ENCODE peak calls at places on chromosomes 6 and 20, in nine cellular contexts. One of them, this sample, is unnamed. For H3K4me1 and H3K9me3, the result is how much of the 10 kb centered on the place peaks cover.

GRCh38 chr6:111601875-111602274 is 3.8 kb downstream of the TRAF3IP2 start:
- DNase-seq in lower lobe of right lung: no peak
- DNase-seq in tibial nerve: peak
- DNase-seq in naive thymus-derived CD4-positive, alpha-beta T cell: no peak
- DNase-seq in neuronal stem cell: no peak
- DNase-seq in stomach: peak
- DNase-seq in PC-9: no peak
- DNase-seq in GM23248: peak
- DNase-seq in right atrium auricular region: peak
- DNase-seq in this sample: no peak

GRCh38 chr20:11814276-11814675 is 103.4 kb upstream of the BTBD3 start:
- DNase-seq in lower lobe of right lung: no peak
- DNase-seq in tibial nerve: no peak
- DNase-seq in naive thymus-derived CD4-positive, alpha-beta T cell: no peak
- DNase-seq in neuronal stem cell: no peak
- DNase-seq in stomach: no peak
- DNase-seq in PC-9: no peak
- DNase-seq in GM23248: peak
- DNase-seq in right atrium auricular region: no peak
- DNase-seq in this sample: no peak

GRCh38 chr6:113873043-113873667 is 16.0 kb downstream of the MARCKS start:
- DNase-seq in lower lobe of right lung: peak
- DNase-seq in tibial nerve: peak
- DNase-seq in naive thymus-derived CD4-positive, alpha-beta T cell: no peak
- DNase-seq in neuronal stem cell: no peak
- DNase-seq in stomach: peak
- DNase-seq in PC-9: no peak
- DNase-seq in GM23248: no peak
- DNase-seq in right atrium auricular region: no peak
- DNase-seq in this sample: no peak

GRCh38 chr6:40755046-40755681 is 168.0 kb upstream of the LRFN2 start:
- DNase-seq in lower lobe of right lung: no peak
- DNase-seq in tibial nerve: no peak
- DNase-seq in naive thymus-derived CD4-positive, alpha-beta T cell: no peak
- DNase-seq in neuronal stem cell: no peak
- DNase-seq in stomach: no peak
- DNase-seq in PC-9: no peak
- DNase-seq in GM23248: peak
- DNase-seq in right atrium auricular region: no peak
- DNase-seq in this sample: no peak

GRCh38 chr20:47456041-47456537 is 45.6 kb upstream of the NCOA3 start:
- DNase-seq in lower lobe of right lung: no peak
- DNase-seq in tibial nerve: no peak
- DNase-seq in naive thymus-derived CD4-positive, alpha-beta T cell: no peak
- DNase-seq in neuronal stem cell: no peak
- DNase-seq in stomach: no peak
- DNase-seq in PC-9: no peak
- DNase-seq in GM23248: no peak
- DNase-seq in right atrium auricular region: no peak
- DNase-seq in this sample: no peak

GRCh38 chr6:157218371-157219198 is 104.7 kb downstream of the TMEM242 start:
- DNase-seq in lower lobe of right lung: no peak
- DNase-seq in tibial nerve: no peak
- DNase-seq in naive thymus-derived CD4-positive, alpha-beta T cell: no peak
- DNase-seq in neuronal stem cell: no peak
- DNase-seq in stomach: no peak
- DNase-seq in PC-9: no peak
- DNase-seq in GM23248: no peak
- DNase-seq in right atrium auricular region: no peak
- DNase-seq in this sample: no peak

GRCh38 chr6:56335733-56336132 is 88.4 kb upstream of the COL21A1 start:
- DNase-seq in lower lobe of right lung: no peak
- DNase-seq in tibial nerve: no peak
- DNase-seq in naive thymus-derived CD4-positive, alpha-beta T cell: no peak
- DNase-seq in neuronal stem cell: no peak
- DNase-seq in stomach: no peak
- DNase-seq in PC-9: no peak
- DNase-seq in GM23248: peak
- DNase-seq in right atrium auricular region: no peak
- DNase-seq in this sample: peak

GRCh38 chr6:48486876-48487275 is 375.9 kb upstream of the PTCHD4 start:
- DNase-seq in lower lobe of right lung: no peak
- DNase-seq in tibial nerve: no peak
- DNase-seq in naive thymus-derived CD4-positive, alpha-beta T cell: no peak
- DNase-seq in neuronal stem cell: no peak
- DNase-seq in stomach: no peak
- DNase-seq in PC-9: no peak
- DNase-seq in GM23248: no peak
- DNase-seq in right atrium auricular region: no peak
- DNase-seq in this sample: no peak

GRCh38 chr6:87334683-87335082 is 5.6 kb upstream of the GJB7 start:
- DNase-seq in lower lobe of right lung: no peak
- DNase-seq in tibial nerve: no peak
- DNase-seq in naive thymus-derived CD4-positive, alpha-beta T cell: no peak
- DNase-seq in neuronal stem cell: no peak
- DNase-seq in stomach: no peak
- DNase-seq in PC-9: no peak
- DNase-seq in GM23248: peak
- DNase-seq in right atrium auricular region: no peak
- DNase-seq in this sample: no peak

GRCh38 chr20:22807646-22808045 is 223.3 kb upstream of the FOXA2 start:
- DNase-seq in lower lobe of right lung: no peak
- DNase-seq in tibial nerve: no peak
- DNase-seq in naive thymus-derived CD4-positive, alpha-beta T cell: no peak
- DNase-seq in neuronal stem cell: no peak
- DNase-seq in stomach: peak
- DNase-seq in PC-9: no peak
- DNase-seq in GM23248: no peak
- DNase-seq in right atrium auricular region: peak
- DNase-seq in this sample: no peak

GRCh38 chr20:3935295-3935955 is 46.2 kb downstream of the PANK2 start:
- DNase-seq in lower lobe of right lung: no peak
- DNase-seq in tibial nerve: no peak
- DNase-seq in naive thymus-derived CD4-positive, alpha-beta T cell: no peak
- DNase-seq in neuronal stem cell: no peak
- DNase-seq in stomach: no peak
- DNase-seq in PC-9: no peak
- DNase-seq in GM23248: peak
- DNase-seq in right atrium auricular region: no peak
- DNase-seq in this sample: no peak

GRCh38 chr20:14333734-14334133 is 3.7 kb downstream of the FLRT3 start:
- DNase-seq in lower lobe of right lung: no peak
- DNase-seq in tibial nerve: no peak
- DNase-seq in naive thymus-derived CD4-positive, alpha-beta T cell: no peak
- DNase-seq in neuronal stem cell: no peak
- DNase-seq in stomach: no peak
- DNase-seq in PC-9: no peak
- DNase-seq in GM23248: no peak
- DNase-seq in right atrium auricular region: no peak
- DNase-seq in this sample: no peak

GRCh38 chr6:25363429-25363828 is 84.3 kb downstream of the CARMIL1 start:
- DNase-seq in lower lobe of right lung: no peak
- DNase-seq in tibial nerve: no peak
- DNase-seq in naive thymus-derived CD4-positive, alpha-beta T cell: no peak
- DNase-seq in neuronal stem cell: no peak
- DNase-seq in stomach: no peak
- DNase-seq in PC-9: no peak
- DNase-seq in GM23248: no peak
- DNase-seq in right atrium auricular region: no peak
- DNase-seq in this sample: no peak

GRCh38 chr6:13172294-13172693 is 156.0 kb downstream of the TBC1D7 start:
- DNase-seq in lower lobe of right lung: no peak
- DNase-seq in tibial nerve: no peak
- DNase-seq in naive thymus-derived CD4-positive, alpha-beta T cell: no peak
- DNase-seq in neuronal stem cell: no peak
- DNase-seq in stomach: no peak
- DNase-seq in PC-9: no peak
- DNase-seq in GM23248: no peak
- DNase-seq in right atrium auricular region: no peak
- DNase-seq in this sample: no peak

GRCh38 chr6:44052419-44053011 is 74.7 kb downstream of the MRPL14 start:
- DNase-seq in lower lobe of right lung: peak
- DNase-seq in tibial nerve: no peak
- DNase-seq in naive thymus-derived CD4-positive, alpha-beta T cell: no peak
- DNase-seq in neuronal stem cell: no peak
- DNase-seq in stomach: no peak
- DNase-seq in PC-9: no peak
- DNase-seq in GM23248: peak
- DNase-seq in right atrium auricular region: no peak
- DNase-seq in this sample: no peak

GRCh38 chr6:111047244-111047643 is 40.1 kb upstream of the SLC16A10 start:
- DNase-seq in lower lobe of right lung: no peak
- DNase-seq in tibial nerve: no peak
- DNase-seq in naive thymus-derived CD4-positive, alpha-beta T cell: no peak
- DNase-seq in neuronal stem cell: no peak
- DNase-seq in stomach: no peak
- DNase-seq in PC-9: no peak
- DNase-seq in GM23248: no peak
- DNase-seq in right atrium auricular region: no peak
- DNase-seq in this sample: no peak

GRCh38 chr6:326896-327537 is 34.7 kb downstream of the DUSP22 start:
- DNase-seq in lower lobe of right lung: peak
- DNase-seq in tibial nerve: no peak
- DNase-seq in naive thymus-derived CD4-positive, alpha-beta T cell: no peak
- DNase-seq in neuronal stem cell: no peak
- DNase-seq in stomach: no peak
- DNase-seq in PC-9: no peak
- DNase-seq in GM23248: no peak
- DNase-seq in right atrium auricular region: no peak
- DNase-seq in this sample: no peak
- H3K4me1 ChIP-seq in lower lobe of right lung: under half
- H3K4me1 ChIP-seq in tibial nerve: under half
- H3K4me1 ChIP-seq in naive thymus-derived CD4-positive, alpha-beta T cell: under half
- H3K4me1 ChIP-seq in neuronal stem cell: under half
- H3K4me1 ChIP-seq in stomach: under half
- H3K4me1 ChIP-seq in PC-9: under half
- H3K4me1 ChIP-seq in GM23248: under half
- H3K4me1 ChIP-seq in right atrium auricular region: under half
- H3K4me1 ChIP-seq in this sample: under half

DNA sequence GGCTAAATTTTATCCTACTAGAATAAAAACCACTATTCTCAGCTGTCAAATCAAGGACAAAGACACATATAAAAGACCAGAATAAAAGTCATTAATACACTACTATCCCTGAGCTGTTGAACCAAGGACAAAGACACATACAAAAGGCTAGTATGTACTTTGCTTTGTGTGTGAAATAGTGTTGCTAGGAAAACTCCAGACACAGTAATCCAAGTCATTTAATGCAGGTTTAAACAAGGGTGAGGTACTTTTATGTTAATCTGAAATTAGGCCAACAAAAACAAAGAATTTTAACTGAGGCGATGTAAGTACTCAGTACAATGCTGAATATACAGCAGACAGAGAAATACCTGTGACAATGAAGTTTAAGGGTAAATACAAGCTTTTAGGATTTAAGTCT is 18.9 kb downstream of the GCLC start:
- DNase-seq in lower lobe of right lung: no peak
- DNase-seq in tibial nerve: no peak
- DNase-seq in naive thymus-derived CD4-positive, alpha-beta T cell: no peak
- DNase-seq in neuronal stem cell: no peak
- DNase-seq in stomach: no peak
- DNase-seq in PC-9: no peak
- DNase-seq in GM23248: no peak
- DNase-seq in right atrium auricular region: no peak
- DNase-seq in this sample: no peak
- H3K27ac ChIP-seq in lower lobe of right lung: no peak
- H3K27ac ChIP-seq in tibial nerve: no peak
- H3K27ac ChIP-seq in naive thymus-derived CD4-positive, alpha-beta T cell: no peak
- H3K27ac ChIP-seq in neuronal stem cell: no peak
- H3K27ac ChIP-seq in stomach: peak
- H3K27ac ChIP-seq in PC-9: no peak
- H3K27ac ChIP-seq in GM23248: no peak
- H3K27ac ChIP-seq in right atrium auricular region: no peak
- H3K27ac ChIP-seq in this sample: no peak

GRCh38 chr20:56316483-56316882 is 42.3 kb upstream of the FAM210B start:
- DNase-seq in lower lobe of right lung: no peak
- DNase-seq in tibial nerve: no peak
- DNase-seq in naive thymus-derived CD4-positive, alpha-beta T cell: no peak
- DNase-seq in neuronal stem cell: no peak
- DNase-seq in stomach: no peak
- DNase-seq in PC-9: no peak
- DNase-seq in GM23248: no peak
- DNase-seq in right atrium auricular region: no peak
- DNase-seq in this sample: no peak

DNA sequence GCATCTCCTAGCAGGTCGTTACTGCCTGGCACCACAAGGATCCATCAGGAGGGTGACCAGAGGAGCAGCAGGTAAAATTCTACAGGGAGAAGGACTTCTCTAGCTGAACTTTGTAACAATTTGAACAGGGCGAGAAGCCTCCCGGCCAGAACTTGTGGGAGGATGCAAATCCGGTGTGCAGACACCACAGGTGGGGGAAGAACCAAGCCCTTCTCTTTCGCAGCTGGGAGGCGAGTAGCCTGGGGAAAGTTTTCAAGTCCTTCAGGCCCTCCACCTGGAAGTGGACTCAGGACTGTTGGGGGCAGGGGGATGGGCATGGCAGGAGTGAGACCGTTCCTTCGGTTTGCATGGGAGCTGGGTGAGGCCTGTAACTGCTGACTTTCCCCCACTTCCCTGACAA is 42.7 kb upstream of the FAM210B start:
- DNase-seq in lower lobe of right lung: no peak
- DNase-seq in tibial nerve: no peak
- DNase-seq in naive thymus-derived CD4-positive, alpha-beta T cell: no peak
- DNase-seq in neuronal stem cell: no peak
- DNase-seq in stomach: no peak
- DNase-seq in PC-9: no peak
- DNase-seq in GM23248: no peak
- DNase-seq in right atrium auricular region: no peak
- DNase-seq in this sample: no peak
- H3K9me3 ChIP-seq in lower lobe of right lung: under half
- H3K9me3 ChIP-seq in tibial nerve: under half
- H3K9me3 ChIP-seq in naive thymus-derived CD4-positive, alpha-beta T cell: under half
- H3K9me3 ChIP-seq in neuronal stem cell: under half
- H3K9me3 ChIP-seq in stomach: under half
- H3K9me3 ChIP-seq in PC-9: under half
- H3K9me3 ChIP-seq in GM23248: under half
- H3K9me3 ChIP-seq in right atrium auricular region: under half
- H3K9me3 ChIP-seq in this sample: under half

DNA sequence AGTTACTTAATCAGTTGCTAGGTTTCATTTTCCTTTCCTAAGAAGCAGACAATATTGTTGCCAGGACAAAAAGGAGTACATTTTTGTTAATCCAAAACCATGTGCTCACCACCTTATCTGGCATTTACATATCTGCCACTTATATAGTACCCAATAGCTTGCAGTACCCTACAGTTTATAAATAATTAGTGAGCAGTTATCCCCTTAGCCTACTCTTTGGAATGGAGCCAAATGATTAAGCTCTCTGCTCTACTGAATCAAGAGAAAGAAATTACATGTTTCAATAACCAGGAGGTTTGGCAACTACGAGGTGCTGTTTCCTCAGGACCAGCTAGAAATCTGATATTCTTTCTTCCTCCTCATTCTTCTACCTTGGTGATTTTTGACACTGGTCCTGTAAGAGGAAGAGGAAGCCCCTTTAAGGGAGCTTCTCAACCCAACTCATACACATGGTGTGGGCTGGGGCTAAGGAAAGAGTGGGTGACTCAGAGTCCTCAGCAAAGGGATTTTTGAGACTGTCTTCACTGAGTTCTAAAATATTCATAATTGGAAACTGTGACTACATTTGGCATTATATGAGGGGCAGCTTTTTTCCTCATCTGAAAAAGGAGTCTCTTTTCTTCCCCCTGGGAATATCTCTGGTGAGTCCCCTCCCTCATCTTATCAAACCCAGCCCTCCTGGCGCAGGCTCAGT is 1.5 kb downstream of the ZNFX1 start:
- DNase-seq in lower lobe of right lung: no peak
- DNase-seq in tibial nerve: peak
- DNase-seq in naive thymus-derived CD4-positive, alpha-beta T cell: no peak
- DNase-seq in neuronal stem cell: no peak
- DNase-seq in stomach: no peak
- DNase-seq in PC-9: peak
- DNase-seq in GM23248: peak
- DNase-seq in right atrium auricular region: no peak
- DNase-seq in this sample: peak
- H3K4me1 ChIP-seq in lower lobe of right lung: half or more
- H3K4me1 ChIP-seq in tibial nerve: under half
- H3K4me1 ChIP-seq in naive thymus-derived CD4-positive, alpha-beta T cell: under half
- H3K4me1 ChIP-seq in neuronal stem cell: under half
- H3K4me1 ChIP-seq in stomach: under half
- H3K4me1 ChIP-seq in PC-9: under half
- H3K4me1 ChIP-seq in GM23248: under half
- H3K4me1 ChIP-seq in right atrium auricular region: half or more
- H3K4me1 ChIP-seq in this sample: under half

This sample was measured in SJSA1.